ENCODE peak calls at places on chromosomes 4 and X, in ten cellular contexts. R is right lobe of liver, G is erythroblast, V is GM12891, U is ovary, M is testis, C is spleen, K is tibial nerve, T is adrenal gland, S is breast epithelium. F is an unnamed sample.
A peak's percentile ranks its signal among the peaks of the same experiment; 100 is the strongest.

GRCh38 chr4:74431113-74431826 is 13.7 kb upstream of the AREG start:
- DNase-seq in V (no peak), U (no peak), T (no peak), G (peak; percentile 9), M (no peak), R (no peak), K (no peak), C (no peak), S (no peak), F (no peak)

GRCh38 chr4:138576684-138577083 is 334.5 kb upstream of the SLC7A11 start:
- DNase-seq in T (no peak), U (no peak), R (no peak), V (no peak), G (peak; percentile 23), M (no peak), S (no peak), C (no peak), K (no peak), F (no peak)

GRCh38 chrX:7941390-7942042 is 14.3 kb upstream of the PNPLA4 start:
- DNase-seq in C (no peak), M (peak; percentile 16), V (no peak), U (no peak), T (no peak), K (no peak), R (no peak), G (no peak), S (no peak), F (no peak)

GRCh38 chr4:7956306-7957112 is 16.8 kb upstream of the AFAP1 start:
- DNase-seq in U (no peak), R (no peak), C (peak; percentile 82), G (no peak), S (no peak), K (peak; percentile 38), V (no peak), T (peak; percentile 81), M (no peak), F (peak; percentile 64)

GRCh38 chrX:119407681-119408080 is 8.5 kb downstream of the SLC25A43 start:
- DNase-seq in K (no peak), R (no peak), T (no peak), U (no peak), V (no peak), M (no peak), S (no peak), C (no peak), G (no peak), F (no peak)

GRCh38 chr4:77151246-77151645 is 5.8 kb upstream of the CCNG2 start:
- DNase-seq in K (no peak), R (no peak), G (peak; percentile 59), S (no peak), V (no peak), U (no peak), M (no peak), C (no peak), T (no peak), F (no peak)

GRCh38 chr4:113179996-113180395 is 130.5 kb downstream of the ANK2 start:
- DNase-seq in K (no peak), R (no peak), U (no peak), T (no peak), C (no peak), V (no peak), M (no peak), G (no peak), S (no peak), F (no peak)

GRCh38 chr4:4627111-4627510 is 85.3 kb upstream of the STX18 start:
- DNase-seq in V (no peak), S (no peak), K (no peak), T (no peak), C (no peak), R (no peak), G (no peak), U (no peak), M (no peak), F (no peak)

GRCh38 chrX:9573282-9574106 is 108.6 kb downstream of the TBL1X start:
- DNase-seq in T (no peak), K (no peak), U (no peak), M (no peak), R (peak; percentile 46), V (no peak), G (no peak), S (no peak), C (no peak), F (no peak)

GRCh38 chr4:114400531-114400930 is 198.1 kb upstream of the UGT8 start:
- DNase-seq in U (no peak), R (no peak), K (no peak), C (no peak), M (no peak), S (no peak), T (no peak), V (no peak), G (no peak), F (no peak)

GRCh38 chrX:70088791-70089190 is 26.5 kb downstream of the OTUD6A start:
- DNase-seq in S (no peak), M (no peak), G (no peak), R (no peak), T (no peak), U (no peak), V (no peak), K (no peak), C (no peak), F (no peak)

GRCh38 chr4:181870326-181870725 is 372.9 kb upstream of the TENM3 start:
- DNase-seq in T (no peak), R (no peak), M (no peak), G (no peak), K (no peak), V (no peak), U (no peak), S (no peak), C (no peak), F (no peak)

GRCh38 chr4:187478292-187479205 is 517.0 kb upstream of the ZFP42 start:
- DNase-seq in C (no peak), T (no peak), G (no peak), V (no peak), R (no peak), M (no peak), U (no peak), S (no peak), K (no peak), F (peak; percentile 12)

GRCh38 chrX:47646636-47647035 is 3.7 kb downstream of the ELK1 start:
- DNase-seq in M (no peak), U (peak; percentile 10), C (no peak), K (no peak), S (no peak), G (no peak), V (no peak), R (no peak), T (no peak), F (no peak)

GRCh38 chrX:39688576-39689373 is 409.0 kb downstream of the BCOR start:
- DNase-seq in C (peak; percentile 76), M (peak; percentile 53), U (peak; percentile 75), G (peak; percentile 75), S (no peak), T (peak; percentile 66), V (no peak), K (peak; percentile 30), R (peak; percentile 64), F (no peak)

GRCh38 chr4:88244821-88245579 is 39.4 kb downstream of the PPM1K start:
- DNase-seq in T (no peak), V (peak; percentile 21), M (no peak), S (no peak), C (peak; percentile 89), U (no peak), R (no peak), K (no peak), G (no peak), F (no peak)

GRCh38 chr4:3287972-3288570 is 4.8 kb upstream of the RGS12 start:
- DNase-seq in V (no peak), C (peak; percentile 78), R (no peak), U (no peak), S (no peak), M (peak; percentile 4), T (peak; percentile 51), K (no peak), G (no peak), F (no peak)
- TF ChIP-seq POLR2A in V (no peak), C (no peak), R (no peak), U (no peak), S (no peak), M (no peak), T (no peak), K (no peak), G (no peak), F (no peak)

DNA sequence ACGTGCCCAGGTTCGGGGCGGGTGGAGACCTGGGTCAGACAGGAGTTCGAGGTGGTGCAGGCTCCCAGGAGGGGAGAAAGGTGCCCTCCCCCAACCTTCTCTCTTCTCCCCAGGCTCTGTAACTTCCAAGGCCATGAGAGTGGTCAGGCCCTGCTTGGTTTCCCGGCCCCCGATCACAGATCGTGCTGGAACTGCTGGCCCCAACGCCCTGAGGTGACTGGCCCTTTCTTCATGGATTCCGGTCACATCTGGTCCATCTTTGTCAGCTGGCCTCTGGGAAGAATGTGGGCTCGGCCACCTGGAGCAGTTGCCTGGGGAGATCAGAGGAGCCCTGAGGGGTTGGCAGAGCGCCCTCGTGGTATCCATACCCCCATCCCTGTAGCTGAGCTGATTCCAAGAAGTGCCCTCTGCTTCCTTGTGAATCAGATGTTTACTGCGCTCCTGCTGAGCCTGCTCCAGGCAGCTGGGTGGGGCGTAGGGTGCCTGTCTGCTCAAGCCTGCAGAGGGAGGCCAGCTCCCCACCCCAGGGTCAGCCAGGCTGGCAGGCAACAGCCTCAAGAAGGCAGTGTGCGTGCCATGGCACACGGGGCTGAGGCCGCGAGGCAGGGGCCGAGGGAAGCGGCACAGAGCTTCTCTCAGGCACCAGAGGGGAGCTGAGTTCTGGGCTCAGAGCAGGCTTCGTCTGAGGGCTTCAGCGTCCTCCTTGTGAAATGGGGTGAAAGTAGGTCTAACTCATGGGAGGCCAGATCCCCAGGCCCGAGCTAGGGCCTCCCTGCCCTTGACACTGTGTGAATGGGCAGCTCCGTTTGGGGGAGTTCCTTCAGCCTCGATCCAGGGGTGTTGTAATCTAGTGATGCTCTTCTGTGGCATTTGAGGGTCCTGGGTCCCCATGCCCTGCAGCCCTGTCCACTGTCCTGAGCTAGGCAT is 3.6 kb downstream of the SH3BP2 start:
- DNase-seq in R (peak; percentile 55), C (peak; percentile 83), M (no peak), K (peak; percentile 25), G (no peak), U (peak; percentile 22), S (peak; percentile 67), V (no peak), T (peak; percentile 59), F (peak; percentile 60)
- TF ChIP-seq POLR2A in R (no peak), C (no peak), M (no peak), K (no peak), G (no peak), U (no peak), S (no peak), V (no peak), T (no peak), F (peak; percentile 34)

DNA sequence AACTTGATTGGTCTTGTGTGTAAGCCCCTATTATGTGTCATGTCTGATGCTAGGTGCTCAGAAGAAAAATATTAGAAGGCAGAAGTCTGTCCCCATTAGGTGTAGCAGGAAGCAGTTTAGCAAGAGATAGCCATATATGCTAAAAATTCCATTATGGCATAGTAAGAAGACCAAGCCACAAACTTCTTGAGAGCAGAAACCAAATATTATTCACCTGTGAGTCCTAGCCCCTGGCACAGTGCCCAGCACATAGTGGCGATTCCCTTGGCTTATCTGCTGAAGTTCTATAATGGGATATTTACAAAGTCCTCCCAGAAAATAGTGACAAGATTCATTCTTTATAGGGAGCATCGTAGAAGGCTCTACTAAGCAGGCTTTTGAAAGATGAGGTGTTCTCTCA is 174.4 kb downstream of the RAB28 start:
- DNase-seq in G (no peak), K (no peak), C (no peak), T (no peak), V (no peak), R (no peak), S (no peak), M (no peak), U (no peak), F (no peak)
- TF ChIP-seq POLR2A in G (no peak), K (no peak), C (no peak), T (no peak), V (no peak), R (no peak), S (no peak), M (no peak), U (no peak), F (no peak)

GRCh38 chr4:48779998-48780866 is at the start of gene FRYL:
- DNase-seq in R (peak; percentile 100), G (peak; percentile 99), S (peak; percentile 99), V (peak; percentile 61), C (peak; percentile 99), T (peak; percentile 100), M (peak; percentile 100), U (peak; percentile 99), K (peak; percentile 99), F (peak; percentile 66)
- TF ChIP-seq POLR2A in R (peak; percentile 76), G (peak; percentile 63), S (peak; percentile 63), V (peak; percentile 83), C (peak; percentile 26), T (peak; percentile 94), M (peak; percentile 51), U (peak; percentile 41), K (peak; percentile 79), F (peak; percentile 61)

F was measured in H54.